ENCODE peak calls at places on chromosome 3, in eight cellular contexts. X is lung; Y is neural progenitor cell; Z is ovary; C is small intestine; W is CD4-positive, CD25-positive, alpha-beta regulatory T cell; D is cardiac muscle cell; A is aorta. R is an unnamed sample.

GRCh38 chr3:149199474-149199873 is 22.2 kb downstream of the CP start:
- DNase-seq in X (no peak), Y (no peak), Z (no peak), C (no peak), W (no peak), D (no peak), A (no peak), R (no peak)

GRCh38 chr3:60246361-60246760 is 1004.9 kb downstream of the FHIT start:
- DNase-seq in X (no peak), Y (no peak), Z (no peak), C (no peak), W (no peak), D (no peak), A (no peak), R (no peak)

GRCh38 chr3:139388961-139389551 is 391 bp downstream of the COPB2 start:
- DNase-seq in X (no peak), Y (peak; percentile 4), Z (no peak), C (peak; percentile 38), W (no peak), D (no peak), A (no peak), R (no peak)

GRCh38 chr3:72678892-72679291 is 169.4 kb downstream of the SHQ1 start:
- DNase-seq in X (no peak), Y (no peak), Z (no peak), C (peak; percentile 26), W (no peak), D (no peak), A (no peak), R (no peak)

GRCh38 chr3:146093928-146094327 is 67.1 kb downstream of the PLOD2 start:
- DNase-seq in X (no peak), Y (no peak), Z (no peak), C (no peak), W (no peak), D (no peak), A (no peak), R (no peak)

GRCh38 chr3:10933958-10934481 is 58.5 kb upstream of the SLC6A1 start:
- DNase-seq in X (no peak), Y (no peak), Z (no peak), C (no peak), W (no peak), D (no peak), A (peak; percentile 52), R (no peak)

GRCh38 chr3:152030320-152030719 is 156.9 kb downstream of the SUCNR1 start:
- DNase-seq in X (no peak), Y (no peak), Z (no peak), C (no peak), W (no peak), D (no peak), A (no peak), R (no peak)

GRCh38 chr3:32646761-32647160 is 38.2 kb upstream of the CNOT10 start:
- DNase-seq in X (no peak), Y (no peak), Z (no peak), C (no peak), W (no peak), D (no peak), A (no peak), R (no peak)

GRCh38 chr3:10432156-10432845 is 73.1 kb downstream of the ATP2B2 start:
- DNase-seq in X (no peak), Y (no peak), Z (no peak), C (no peak), W (no peak), D (no peak), A (peak; percentile 14), R (no peak)

GRCh38 chr3:41600616-41601015 is 361.3 kb downstream of the ULK4 start:
- DNase-seq in X (no peak), Y (no peak), Z (no peak), C (no peak), W (no peak), D (no peak), A (no peak), R (no peak)

GRCh38 chr3:21750291-21750690 is 719 bp downstream of the ZNF385D start:
- DNase-seq in X (no peak), Y (no peak), Z (no peak), C (no peak), W (no peak), D (no peak), A (no peak), R (no peak)
- H3K4me3 ChIP-seq in X (no peak overlapping the region), Y (peak overlapping the region; percentile 72), Z (peak overlapping the region; percentile 22), C (no peak overlapping the region), W (no peak overlapping the region), D (peak overlapping the region; percentile 61), A (peak overlapping the region; percentile 100), R (no peak overlapping the region)

GRCh38 chr3:128113817-128114794 is 9.5 kb downstream of the RUVBL1 start:
- DNase-seq in X (no peak), Y (no peak), Z (no peak), C (no peak), W (no peak), D (no peak), A (no peak), R (no peak)
- H3K27ac ChIP-seq in X (no peak overlapping the region), Y (no peak overlapping the region), Z (no peak overlapping the region), C (no peak overlapping the region), W (peak overlapping the region; percentile 80), D (peak overlapping the region; percentile 54), A (no peak overlapping the region), R (no peak overlapping the region)

GRCh38 chr3:69746119-69746518 is 6.9 kb downstream of the MITF start:
- DNase-seq in X (no peak), Y (no peak), Z (no peak), C (no peak), W (no peak), D (no peak), A (no peak), R (no peak)

GRCh38 chr3:69748503-69748902 is 9.2 kb downstream of the MITF start:
- DNase-seq in X (no peak), Y (no peak), Z (no peak), C (no peak), W (no peak), D (no peak), A (no peak), R (no peak)

GRCh38 chr3:69745503-69745902 is 6.2 kb downstream of the MITF start:
- DNase-seq in X (no peak), Y (no peak), Z (no peak), C (no peak), W (no peak), D (no peak), A (no peak), R (no peak)

GRCh38 chr3:69749461-69749860 is 10.2 kb downstream of the MITF start:
- DNase-seq in X (no peak), Y (no peak), Z (no peak), C (no peak), W (no peak), D (no peak), A (no peak), R (no peak)

DNA sequence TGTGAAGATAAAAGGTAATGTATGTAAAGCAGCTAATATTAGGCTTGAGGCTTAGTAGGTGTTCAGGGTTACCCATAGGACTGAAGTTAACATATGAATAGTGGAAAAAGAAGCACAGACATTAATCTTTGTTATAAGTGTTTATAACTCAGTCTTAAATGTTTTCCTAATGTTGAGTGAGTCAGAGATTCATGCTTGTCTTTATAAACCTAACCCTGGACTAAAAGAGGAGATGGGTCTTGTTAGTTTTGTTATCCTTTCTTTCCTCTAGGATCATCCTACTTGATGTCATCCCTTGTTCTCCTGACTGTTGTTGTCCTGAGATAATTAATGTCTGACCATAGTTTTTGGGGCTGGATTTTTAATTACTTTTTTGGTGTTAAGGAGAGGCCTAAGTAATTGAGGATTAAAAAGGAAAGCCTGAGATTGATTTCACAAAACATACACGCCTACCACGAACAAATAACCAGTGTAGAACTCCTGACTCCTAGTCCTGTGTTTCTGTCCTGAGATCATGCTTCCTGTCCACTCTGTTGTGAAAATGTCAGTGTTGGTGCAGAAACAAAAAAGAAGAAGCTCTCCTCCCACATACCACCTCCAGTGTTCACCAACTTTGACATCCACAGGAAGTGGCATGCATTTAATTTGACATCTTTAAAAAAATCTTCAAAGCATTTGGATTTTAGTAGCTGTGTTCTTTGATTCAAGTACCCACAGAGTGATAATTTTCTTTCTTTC is 8.4 kb downstream of the MITF start:
- DNase-seq in X (no peak), Y (no peak), Z (no peak), C (no peak), W (no peak), D (no peak), A (no peak), R (no peak)
- H3K4me1 ChIP-seq in X (peaks cover 41% of the 10 kb centered on the region), Y (no peaks in the 10 kb centered on the region), Z (peaks cover 37% of the 10 kb centered on the region), C (no peaks in the 10 kb centered on the region), W (no peaks in the 10 kb centered on the region), D (peaks cover 11% of the 10 kb centered on the region), A (peaks cover 15% of the 10 kb centered on the region), R (no peaks in the 10 kb centered on the region)

GRCh38 chr3:64238971-64239667 is 13.9 kb upstream of the PRICKLE2 start:
- DNase-seq in X (peak; percentile 38), Y (peak; percentile 77), Z (peak; percentile 91), C (peak; percentile 11), W (no peak), D (peak; percentile 80), A (peak; percentile 78), R (peak; percentile 40)
- H3K4me3 ChIP-seq in X (no peak overlapping the region), Y (no peak overlapping the region), Z (no peak overlapping the region), C (no peak overlapping the region), W (no peak overlapping the region), D (no peak overlapping the region), A (no peak overlapping the region), R (no peak overlapping the region)

GRCh38 chr3:47910777-47911440 is 105.3 kb downstream of the MAP4 start:
- DNase-seq in X (no peak), Y (no peak), Z (no peak), C (no peak), W (no peak), D (no peak), A (no peak), R (no peak)
- H3K27ac ChIP-seq in X (no peak overlapping the region), Y (no peak overlapping the region), Z (no peak overlapping the region), C (no peak overlapping the region), W (no peak overlapping the region), D (peak overlapping the region; percentile 1), A (peak overlapping the region; percentile 38), R (no peak overlapping the region)

R was measured in colonic mucosa.